ENCODE peak calls at places on chromosomes 12 and 14, in five cellular contexts. One of them, this sample, is unnamed.

GRCh38 chr12:111363578-111363977 is 5.3 kb downstream of the PHETA1 start:
- DNase-seq in GM10248: no peak
- DNase-seq in pancreas: no peak
- DNase-seq in astrocyte of the cerebellum: no peak
- DNase-seq in posterior cingulate gyrus: no peak
- DNase-seq in this sample: no peak

GRCh38 chr12:124586756-124587155 is 19.3 kb upstream of the NCOR2 start:
- DNase-seq in GM10248: no peak
- DNase-seq in pancreas: no peak
- DNase-seq in astrocyte of the cerebellum: no peak
- DNase-seq in posterior cingulate gyrus: no peak
- DNase-seq in this sample: no peak

GRCh38 chr14:98227000-98227726 is 1044.8 kb downstream of the BCL11B start:
- DNase-seq in GM10248: peak; percentile 26
- DNase-seq in pancreas: no peak
- DNase-seq in astrocyte of the cerebellum: no peak
- DNase-seq in posterior cingulate gyrus: no peak
- DNase-seq in this sample: no peak

GRCh38 chr12:125387206-125387605 is 322.0 kb downstream of the AACS start:
- DNase-seq in GM10248: no peak
- DNase-seq in pancreas: no peak
- DNase-seq in astrocyte of the cerebellum: no peak
- DNase-seq in posterior cingulate gyrus: no peak
- DNase-seq in this sample: no peak

GRCh38 chr12:115440438-115440837 is 756.5 kb upstream of the TBX3 start:
- DNase-seq in GM10248: no peak
- DNase-seq in pancreas: peak; percentile 32
- DNase-seq in astrocyte of the cerebellum: peak; percentile 12
- DNase-seq in posterior cingulate gyrus: no peak
- DNase-seq in this sample: no peak

GRCh38 chr14:71730471-71730870 is 201.8 kb upstream of the RGS6 start:
- DNase-seq in GM10248: no peak
- DNase-seq in pancreas: no peak
- DNase-seq in astrocyte of the cerebellum: no peak
- DNase-seq in posterior cingulate gyrus: no peak
- DNase-seq in this sample: no peak

GRCh38 chr14:68651652-68652432 is 141.0 kb downstream of the ZFP36L1 start:
- DNase-seq in GM10248: no peak
- DNase-seq in pancreas: no peak
- DNase-seq in astrocyte of the cerebellum: no peak
- DNase-seq in posterior cingulate gyrus: no peak
- DNase-seq in this sample: no peak

GRCh38 chr14:105853089-105853906 is 326.9 kb downstream of the TMEM121 start:
- DNase-seq in GM10248: no peak
- DNase-seq in pancreas: no peak
- DNase-seq in astrocyte of the cerebellum: no peak
- DNase-seq in posterior cingulate gyrus: no peak
- DNase-seq in this sample: no peak

GRCh38 chr14:101844219-101844618 is 82.7 kb downstream of the PPP2R5C start:
- DNase-seq in GM10248: no peak
- DNase-seq in pancreas: no peak
- DNase-seq in astrocyte of the cerebellum: no peak
- DNase-seq in posterior cingulate gyrus: no peak
- DNase-seq in this sample: no peak

GRCh38 chr14:64303471-64303917 is 9.3 kb upstream of the ESR2 start:
- DNase-seq in GM10248: peak; percentile 77
- DNase-seq in pancreas: no peak
- DNase-seq in astrocyte of the cerebellum: peak; percentile 53
- DNase-seq in posterior cingulate gyrus: no peak
- DNase-seq in this sample: no peak

GRCh38 chr12:121452356-121453021 is 52.6 kb downstream of the RNF34 start:
- DNase-seq in GM10248: no peak
- DNase-seq in pancreas: no peak
- DNase-seq in astrocyte of the cerebellum: no peak
- DNase-seq in posterior cingulate gyrus: peak; percentile 78
- DNase-seq in this sample: no peak

GRCh38 chr12:124764451-124764850 is 99.2 kb downstream of the SCARB1 start:
- DNase-seq in GM10248: no peak
- DNase-seq in pancreas: no peak
- DNase-seq in astrocyte of the cerebellum: peak; percentile 78
- DNase-seq in posterior cingulate gyrus: no peak
- DNase-seq in this sample: no peak

GRCh38 chr12:94092516-94093241 is 55.7 kb upstream of the PLXNC1 start:
- DNase-seq in GM10248: no peak
- DNase-seq in pancreas: no peak
- DNase-seq in astrocyte of the cerebellum: peak; percentile 96
- DNase-seq in posterior cingulate gyrus: no peak
- DNase-seq in this sample: no peak

GRCh38 chr14:102493585-102493984 is 16.0 kb downstream of the ANKRD9 start:
- DNase-seq in GM10248: no peak
- DNase-seq in pancreas: no peak
- DNase-seq in astrocyte of the cerebellum: no peak
- DNase-seq in posterior cingulate gyrus: peak; percentile 61
- DNase-seq in this sample: no peak

GRCh38 chr14:90556050-90556477 is 159.2 kb downstream of the CALM1 start:
- DNase-seq in GM10248: no peak
- DNase-seq in pancreas: no peak
- DNase-seq in astrocyte of the cerebellum: no peak
- DNase-seq in posterior cingulate gyrus: peak; percentile 89
- DNase-seq in this sample: peak; percentile 73

GRCh38 chr12:6057693-6058092 is 66.8 kb downstream of the VWF start:
- DNase-seq in GM10248: no peak
- DNase-seq in pancreas: no peak
- DNase-seq in astrocyte of the cerebellum: no peak
- DNase-seq in posterior cingulate gyrus: no peak
- DNase-seq in this sample: no peak

GRCh38 chr12:48765753-48766162 is 23.1 kb downstream of the ADCY6 start:
- DNase-seq in GM10248: no peak
- DNase-seq in pancreas: no peak
- DNase-seq in astrocyte of the cerebellum: no peak
- DNase-seq in posterior cingulate gyrus: no peak
- DNase-seq in this sample: no peak

GRCh38 chr14:77364146-77364545 is 12.7 kb downstream of the TMED8 start:
- DNase-seq in GM10248: no peak
- DNase-seq in pancreas: no peak
- DNase-seq in astrocyte of the cerebellum: no peak
- DNase-seq in posterior cingulate gyrus: no peak
- DNase-seq in this sample: no peak

GRCh38 chr12:122001379-122002209 is 20.1 kb upstream of the BCL7A start:
- DNase-seq in GM10248: no peak
- DNase-seq in pancreas: no peak
- DNase-seq in astrocyte of the cerebellum: no peak
- DNase-seq in posterior cingulate gyrus: no peak
- DNase-seq in this sample: peak; percentile 41

GRCh38 chr12:95532851-95533250 is 18.4 kb downstream of the USP44 start:
- DNase-seq in GM10248: no peak
- DNase-seq in pancreas: no peak
- DNase-seq in astrocyte of the cerebellum: peak; percentile 18
- DNase-seq in posterior cingulate gyrus: no peak
- DNase-seq in this sample: no peak

GRCh38 chr14:94408546-94409095 is 20.2 kb upstream of the SERPINA1 start:
- DNase-seq in GM10248: no peak
- DNase-seq in pancreas: no peak
- DNase-seq in astrocyte of the cerebellum: no peak
- DNase-seq in posterior cingulate gyrus: no peak
- DNase-seq in this sample: no peak

This sample was measured in head of caudate nucleus.